ENCODE peak calls at places on chromosomes 2 and 18, in seven cellular contexts. L is body of pancreas, Y is upper lobe of right lung, Q is spleen, Z is cardiac muscle cell, F is uterus, T is psoas muscle. X is an unnamed sample. For H3K9me3, the result is how much of the 10 kb centered on the place peaks cover.

GRCh38 chr2:75790790-75791467 is 80.2 kb upstream of the GCFC2 start:
- DNase-seq in L (no peak), Y (no peak), Q (no peak), Z (no peak), F (no peak), T (no peak), X (no peak)

GRCh38 chr2:118371500-118371899 is 283.2 kb downstream of the INSIG2 start:
- DNase-seq in L (peak), Y (no peak), Q (no peak), Z (peak), F (no peak), T (no peak), X (no peak)

GRCh38 chr18:26637324-26637723 is 89.0 kb upstream of the KCTD1 start:
- DNase-seq in L (no peak), Y (no peak), Q (no peak), Z (peak), F (no peak), T (no peak), X (no peak)

GRCh38 chr2:67898605-67899004 is 164.2 kb downstream of the C1D start:
- DNase-seq in L (no peak), Y (no peak), Q (no peak), Z (no peak), F (no peak), T (no peak), X (no peak)

GRCh38 chr2:236794074-236794473 is 224.4 kb downstream of the ACKR3 start:
- DNase-seq in L (no peak), Y (no peak), Q (no peak), Z (peak), F (no peak), T (no peak), X (no peak)

GRCh38 chr2:231615058-231615671 is 22.5 kb downstream of the TEX44 start:
- DNase-seq in L (peak), Y (no peak), Q (peak), Z (no peak), F (no peak), T (no peak), X (peak)

GRCh38 chr2:178860551-178860950 is 53.3 kb upstream of the TTN start:
- DNase-seq in L (peak), Y (no peak), Q (no peak), Z (peak), F (no peak), T (peak), X (peak)

GRCh38 chr2:152550386-152550785 is 166.9 kb downstream of the PRPF40A start:
- DNase-seq in L (peak), Y (no peak), Q (no peak), Z (no peak), F (no peak), T (no peak), X (no peak)

GRCh38 chr18:70493461-70493860 is 204.6 kb downstream of the SOCS6 start:
- DNase-seq in L (no peak), Y (no peak), Q (no peak), Z (no peak), F (no peak), T (no peak), X (no peak)

GRCh38 chr2:135473567-135473966 is 57.5 kb downstream of the ZRANB3 start:
- DNase-seq in L (no peak), Y (no peak), Q (no peak), Z (peak), F (no peak), T (no peak), X (no peak)

GRCh38 chr2:36371070-36371962 is 15.7 kb downstream of the CRIM1 start:
- DNase-seq in L (no peak), Y (no peak), Q (no peak), Z (peak), F (no peak), T (no peak), X (no peak)

GRCh38 chr2:8296340-8296739 is 385.5 kb upstream of the ID2 start:
- DNase-seq in L (no peak), Y (no peak), Q (no peak), Z (no peak), F (no peak), T (no peak), X (no peak)

GRCh38 chr2:98803747-98804650 is 73.1 kb upstream of the MGAT4A start:
- DNase-seq in L (peak), Y (no peak), Q (no peak), Z (no peak), F (no peak), T (no peak), X (no peak)

GRCh38 chr2:176173679-176174381 is 14.6 kb upstream of the HOXD1 start:
- DNase-seq in L (no peak), Y (no peak), Q (no peak), Z (no peak), F (no peak), T (no peak), X (no peak)
- H3K27ac ChIP-seq in L (no peak), Y (no peak), Q (no peak), Z (no peak), F (peak), T (no peak), X (no peak)

GRCh38 chr2:239499989-239500914 is 99.4 kb upstream of the HDAC4 start:
- DNase-seq in L (no peak), Y (no peak), Q (no peak), Z (peak), F (peak), T (no peak), X (peak)
- H3K4me3 ChIP-seq in L (no peak), Y (no peak), Q (no peak), Z (no peak), F (no peak), T (no peak), X (no peak)

GRCh38 chr2:101912545-101912944 is 79.2 kb upstream of the IL1R2 start:
- DNase-seq in L (no peak), Y (no peak), Q (no peak), Z (no peak), F (no peak), T (no peak), X (no peak)
- H3K9me3 ChIP-seq in L (under half), Y (under half), Q (under half), Z (under half), F (under half), T (under half), X (under half)

DNA sequence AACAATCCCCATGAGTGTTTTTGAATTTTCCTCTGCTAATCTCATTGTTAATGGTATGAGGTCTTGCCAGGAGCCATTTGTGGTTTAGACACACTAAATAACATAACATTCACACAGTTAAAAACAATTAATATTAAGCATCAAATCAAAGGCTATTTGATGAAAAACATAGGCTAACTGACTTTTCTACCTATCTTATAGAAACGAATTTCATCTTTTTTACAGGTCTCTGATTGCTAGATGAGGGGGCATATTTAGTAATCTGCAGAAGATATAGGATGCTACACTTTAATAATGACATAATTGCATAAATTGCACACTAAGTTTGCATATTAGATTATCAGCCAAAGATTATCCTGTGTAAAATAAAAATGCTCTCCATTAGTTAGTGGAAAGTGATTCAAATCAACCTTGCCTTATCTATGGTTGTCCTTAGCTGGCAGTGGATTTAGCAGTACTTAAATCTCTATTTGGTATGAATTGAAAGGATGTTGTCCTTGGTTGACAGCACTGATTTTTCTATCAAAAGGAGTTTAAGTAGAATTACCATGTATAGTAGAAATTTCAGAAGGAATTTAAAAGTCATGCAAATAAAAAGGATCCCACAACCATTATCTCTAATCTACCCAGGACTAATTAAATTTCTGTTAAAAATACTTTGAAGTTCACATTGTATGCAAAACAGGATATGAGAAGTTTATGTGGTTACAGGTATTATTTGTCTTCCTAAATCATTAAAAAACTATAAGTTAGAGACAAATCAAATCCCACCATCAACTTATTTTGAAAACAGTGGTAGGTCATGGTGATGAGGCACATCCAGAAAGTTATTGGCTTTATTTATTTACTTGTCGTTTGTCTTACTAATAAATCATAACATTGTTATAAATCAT is 50.6 kb upstream of the SPAG16 start:
- DNase-seq in L (no peak), Y (no peak), Q (no peak), Z (no peak), F (no peak), T (no peak), X (no peak)
- H3K27ac ChIP-seq in L (no peak), Y (no peak), Q (no peak), Z (no peak), F (no peak), T (no peak), X (no peak)

DNA sequence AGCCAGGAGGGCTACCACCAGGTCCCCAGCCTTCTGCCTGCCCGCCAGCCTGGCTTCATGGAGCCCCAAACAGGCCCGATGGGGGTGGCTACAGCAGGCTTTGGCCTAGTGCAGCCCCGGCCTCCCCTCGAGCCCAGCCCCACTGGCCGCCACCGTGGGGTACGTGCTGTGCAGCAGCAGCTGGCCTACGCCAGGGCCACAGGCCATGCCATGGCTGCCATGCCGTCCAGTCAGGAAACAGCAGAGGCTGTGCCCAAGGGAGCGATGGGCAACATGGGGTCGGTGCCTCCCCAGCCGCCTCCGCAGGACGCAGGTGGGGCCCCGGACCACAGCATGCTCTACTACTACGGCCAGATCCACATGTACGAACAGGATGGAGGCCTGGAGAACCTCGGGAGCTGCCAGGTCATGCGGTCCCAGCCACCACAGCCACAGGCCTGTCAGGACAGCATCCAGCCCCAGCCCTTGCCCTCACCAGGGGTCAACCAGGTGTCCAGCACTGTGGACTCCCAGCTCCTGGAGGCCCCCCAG is 254.3 kb downstream of the GLI2 start:
- DNase-seq in L (no peak), Y (no peak), Q (no peak), Z (no peak), F (no peak), T (no peak), X (no peak)
- H3K4me3 ChIP-seq in L (no peak), Y (no peak), Q (no peak), Z (no peak), F (no peak), T (no peak), X (no peak)